ENCODE peak calls at places on chromosomes 11 and 22, in five cellular contexts. H is AG04450, Z is ovary, B is testis, F is GM06990. A is an unnamed sample.

GRCh38 chr11:78555592-78555991 is 19.1 kb downstream of the NARS2 start:
- DNase-seq in H (no peak), Z (no peak), B (no peak), F (no peak), A (no peak)

GRCh38 chr11:94665116-94665659 is 98.0 kb downstream of the PIWIL4 start:
- DNase-seq in H (no peak), Z (no peak), B (no peak), F (no peak), A (no peak)

GRCh38 chr11:11978792-11979486 is 29.5 kb downstream of the DKK3 start:
- DNase-seq in H (no peak), Z (peak; percentile 82), B (peak; percentile 80), F (no peak), A (no peak)

GRCh38 chr11:63564056-63564784 is 1.0 kb upstream of the PLAAT2 start:
- DNase-seq in H (no peak), Z (no peak), B (no peak), F (no peak), A (no peak)

GRCh38 chr11:120590472-120590871 is 78.9 kb downstream of the GRIK4 start:
- DNase-seq in H (no peak), Z (no peak), B (no peak), F (no peak), A (no peak)

GRCh38 chr11:72300268-72300667 is 56.3 kb upstream of the PHOX2A start:
- DNase-seq in H (no peak), Z (no peak), B (no peak), F (no peak), A (no peak)

GRCh38 chr11:3127706-3128355 is 37.3 kb downstream of the OSBPL5 start:
- DNase-seq in H (no peak), Z (no peak), B (no peak), F (no peak), A (no peak)

GRCh38 chr22:32042924-32043323 is at the start of gene SLC5A1:
- DNase-seq in H (no peak), Z (no peak), B (no peak), F (no peak), A (no peak)

GRCh38 chr11:126363706-126364245 is 8.3 kb downstream of the ST3GAL4 start:
- DNase-seq in H (no peak), Z (no peak), B (no peak), F (no peak), A (no peak)

GRCh38 chr11:66363805-66364535 is 7.6 kb downstream of the SLC29A2 start:
- DNase-seq in H (no peak), Z (no peak), B (peak; percentile 54), F (no peak), A (no peak)

GRCh38 chr11:64304032-64304315 is 1.4 kb upstream of the ESRRA start:
- DNase-seq in H (no peak), Z (no peak), B (no peak), F (no peak), A (no peak)

GRCh38 chr22:24694971-24695928 is 79.3 kb downstream of the PIWIL3 start:
- DNase-seq in H (no peak), Z (no peak), B (no peak), F (no peak), A (no peak)

GRCh38 chr22:20663137-20663828 is 110.6 kb upstream of the SERPIND1 start:
- DNase-seq in H (no peak), Z (no peak), B (no peak), F (no peak), A (no peak)

GRCh38 chr11:100515087-100515486 is 172.0 kb upstream of the ARHGAP42 start:
- DNase-seq in H (peak; percentile 7), Z (no peak), B (no peak), F (no peak), A (no peak)

GRCh38 chr11:120807414-120808150 is 216.3 kb upstream of the TBCEL start:
- DNase-seq in H (peak; percentile 87), Z (no peak), B (no peak), F (no peak), A (peak; percentile 46)

GRCh38 chr22:37549704-37550059 is 10.6 kb upstream of the CDC42EP1 start:
- DNase-seq in H (no peak), Z (peak; percentile 38), B (peak; percentile 63), F (no peak), A (no peak)

GRCh38 chr22:35313311-35314121 is 13.8 kb downstream of the TOM1 start:
- DNase-seq in H (peak; percentile 26), Z (no peak), B (no peak), F (no peak), A (no peak)

GRCh38 chr11:22656128-22656527 is 10.3 kb upstream of the GAS2 start:
- DNase-seq in H (no peak), Z (no peak), B (no peak), F (no peak), A (no peak)

GRCh38 chr11:79471071-79471470 is 30.2 kb upstream of the TENM4 start:
- DNase-seq in H (no peak), Z (no peak), B (no peak), F (no peak), A (no peak)

GRCh38 chr11:119157088-119157487 is 8.2 kb downstream of the ABCG4 start:
- DNase-seq in H (no peak), Z (no peak), B (no peak), F (no peak), A (no peak)

GRCh38 chr11:11171285-11171684 is 181.8 kb downstream of the CSNK2A3 start:
- DNase-seq in H (no peak), Z (no peak), B (no peak), F (no peak), A (no peak)

GRCh38 chr11:8384199-8384821 is 120.6 kb upstream of the LMO1 start:
- DNase-seq in H (no peak), Z (no peak), B (peak; percentile 91), F (peak; percentile 82), A (no peak)

GRCh38 chr11:84780689-84781293 is 846.4 kb downstream of the DLG2 start:
- DNase-seq in H (no peak), Z (no peak), B (no peak), F (no peak), A (no peak)

GRCh38 chr22:36940676-36941075 is 27.2 kb downstream of the CSF2RB start:
- DNase-seq in H (no peak), Z (no peak), B (no peak), F (peak; percentile 44), A (no peak)

GRCh38 chr11:101583180-101584128 is at the start of gene TRPC6:
- DNase-seq in H (no peak), Z (peak; percentile 39), B (peak; percentile 49), F (no peak), A (no peak)

GRCh38 chr11:75277211-75277805 is 36.7 kb downstream of the TPBGL start:
- DNase-seq in H (no peak), Z (peak; percentile 13), B (no peak), F (no peak), A (no peak)

GRCh38 chr11:131914299-131914902 is 544.0 kb downstream of the NTM start:
- DNase-seq in H (no peak), Z (no peak), B (no peak), F (no peak), A (no peak)

GRCh38 chr11:125229006-125229405 is 64.5 kb downstream of the PKNOX2 start:
- DNase-seq in H (no peak), Z (no peak), B (no peak), F (no peak), A (no peak)

GRCh38 chr11:64665381-64665780 is 57.6 kb downstream of the NRXN2 start:
- DNase-seq in H (no peak), Z (no peak), B (no peak), F (no peak), A (no peak)

GRCh38 chr11:89235976-89236375 is 58.3 kb downstream of the TYR start:
- DNase-seq in H (no peak), Z (no peak), B (no peak), F (no peak), A (no peak)

GRCh38 chr11:58926251-58926650 is 13.0 kb upstream of the GLYATL1 start:
- DNase-seq in H (peak; percentile 38), Z (no peak), B (no peak), F (no peak), A (no peak)

GRCh38 chr11:58928691-58929090 is 10.6 kb upstream of the GLYATL1 start:
- DNase-seq in H (no peak), Z (no peak), B (no peak), F (no peak), A (no peak)

GRCh38 chr11:58927393-58928081 is 11.8 kb upstream of the GLYATL1 start:
- DNase-seq in H (peak; percentile 24), Z (no peak), B (peak; percentile 30), F (no peak), A (no peak)

GRCh38 chr11:58926695-58927094 is 12.6 kb upstream of the GLYATL1 start:
- DNase-seq in H (peak; percentile 15), Z (no peak), B (no peak), F (no peak), A (no peak)

DNA sequence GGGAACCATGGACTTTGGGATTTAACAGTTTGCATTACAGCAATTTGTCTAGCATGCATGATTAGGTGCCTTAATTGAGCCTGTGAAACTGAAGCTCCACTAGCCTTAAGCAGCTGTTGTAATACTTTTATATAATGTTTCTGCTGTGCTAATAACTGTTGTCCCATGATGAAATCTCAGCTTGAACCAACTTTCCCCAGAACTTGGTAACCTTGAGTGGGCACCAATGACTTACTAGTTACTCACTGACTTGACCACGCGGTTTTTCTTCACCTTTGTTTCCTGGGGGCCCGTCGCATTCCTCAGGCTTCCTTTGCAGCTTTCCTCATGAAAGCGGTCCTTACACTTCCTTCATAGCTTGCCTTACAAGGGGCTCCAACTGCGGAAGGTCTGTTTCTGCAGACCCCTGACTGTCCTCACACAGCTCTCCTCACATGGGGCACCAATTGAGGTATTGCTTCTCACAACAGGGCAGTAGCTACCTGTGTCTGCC is 11.2 kb upstream of the GLYATL1 start:
- DNase-seq in H (no peak), Z (no peak), B (no peak), F (no peak), A (no peak)
- H3K4me3 ChIP-seq in H (no peak overlapping the region), Z (no peak overlapping the region), B (no peak overlapping the region), F (no peak overlapping the region), A (no peak overlapping the region)

GRCh38 chr22:45969414-45969799 is 7.6 kb downstream of the WNT7B start:
- DNase-seq in H (no peak), Z (no peak), B (no peak), F (no peak), A (no peak)
- TF ChIP-seq CTCF in H (peak; percentile 13), Z (no peak), B (no peak), F (no peak), A (peak; percentile 12)

DNA sequence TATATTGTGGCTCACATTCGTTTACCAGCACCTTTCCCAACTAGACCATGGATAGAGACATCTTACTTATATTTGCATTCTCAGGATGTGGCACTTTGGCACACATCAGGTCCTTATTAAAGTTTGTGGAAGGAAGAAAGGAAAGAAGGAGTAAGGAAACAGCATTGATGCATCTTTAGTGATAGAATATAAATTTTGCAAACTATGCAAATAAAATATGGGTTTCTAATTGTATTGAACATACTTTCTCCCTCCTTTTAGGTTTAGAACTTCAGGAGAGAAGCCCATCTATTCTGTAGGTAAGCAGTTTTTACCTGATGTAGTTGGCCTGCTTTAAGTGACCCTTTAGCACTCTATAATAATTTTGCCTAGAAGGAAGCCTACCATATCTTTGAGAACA is 20.4 kb downstream of the MRPL48 start:
- DNase-seq in H (no peak), Z (no peak), B (no peak), F (no peak), A (no peak)
- H3K4me3 ChIP-seq in H (no peak overlapping the region), Z (no peak overlapping the region), B (no peak overlapping the region), F (no peak overlapping the region), A (no peak overlapping the region)

DNA sequence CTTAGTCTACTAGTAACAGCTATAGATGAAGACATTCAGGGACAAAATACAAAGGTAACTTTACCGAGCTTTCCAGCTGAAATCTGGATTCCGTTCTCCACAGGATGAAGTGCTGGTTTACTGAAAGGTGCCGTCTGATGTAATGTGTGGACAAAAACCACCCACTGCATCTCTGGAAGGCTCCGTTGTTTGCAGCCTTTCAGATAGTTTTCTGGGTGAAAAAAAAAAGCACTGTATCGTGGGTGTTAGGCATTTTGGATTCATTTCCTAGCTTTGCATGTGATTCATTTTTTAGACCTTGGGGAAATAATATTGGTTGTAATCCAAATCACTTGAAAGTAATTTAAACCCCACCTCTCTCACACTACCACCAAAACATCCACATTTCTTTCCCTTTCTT is 10.4 kb downstream of the JAM3 start:
- DNase-seq in H (no peak), Z (no peak), B (no peak), F (no peak), A (no peak)
- TF ChIP-seq CTCF in H (no peak), Z (no peak), B (no peak), F (no peak), A (no peak)

A was measured in HFF-Myc.